ENCODE peak calls at places on chromosome 2, in six cellular contexts. B is right lobe of liver, J is GM23338, F is gastroesophageal sphincter, S is Panc1, E is aorta. D is an unnamed sample.

GRCh38 chr2:102313950-102314349 is 2.6 kb downstream of the IL1RL1 start:
- ATAC-seq in B (no peak), J (no peak), F (no peak), S (no peak), E (no peak), D (no peak)

GRCh38 chr2:26691881-26692813 is at the start of gene KCNK3:
- ATAC-seq in B (peak), J (peak), F (peak), S (peak), E (peak), D (peak)

GRCh38 chr2:168730391-168730790 is 72.0 kb upstream of the NOSTRIN start:
- ATAC-seq in B (no peak), J (peak), F (no peak), S (no peak), E (no peak), D (no peak)

GRCh38 chr2:160175169-160176130 is 24.6 kb downstream of the ITGB6 start:
- ATAC-seq in B (no peak), J (no peak), F (no peak), S (no peak), E (no peak), D (no peak)

GRCh38 chr2:234978466-234979203 is 26.8 kb downstream of the SH3BP4 start:
- ATAC-seq in B (no peak), J (no peak), F (no peak), S (peak), E (no peak), D (no peak)

GRCh38 chr2:138276367-138276766 is 225.2 kb upstream of the SPOPL start:
- ATAC-seq in B (no peak), J (peak), F (no peak), S (no peak), E (no peak), D (no peak)

GRCh38 chr2:235598026-235598425 is 104.2 kb downstream of the AGAP1 start:
- ATAC-seq in B (no peak), J (no peak), F (no peak), S (no peak), E (no peak), D (no peak)

GRCh38 chr2:37000273-37000780 is 34.0 kb upstream of the STRN start:
- ATAC-seq in B (no peak), J (no peak), F (no peak), S (no peak), E (no peak), D (no peak)

GRCh38 chr2:46014911-46015654 is 282.1 kb upstream of the EPAS1 start:
- ATAC-seq in B (peak), J (peak), F (no peak), S (no peak), E (no peak), D (no peak)

GRCh38 chr2:174035981-174036742 is 71.0 kb upstream of the SP3 start:
- ATAC-seq in B (no peak), J (peak), F (peak), S (no peak), E (peak), D (no peak)